ENCODE peak calls at places on chromosomes 13 and 19, in four cellular contexts. One of them, this sample, is unnamed.

GRCh38 chr13:37029617-37030016 is 29.0 kb downstream of the EXOSC8 start:
- DNase-seq in IMR-90: peak; percentile 45
- DNase-seq in K562: no peak
- DNase-seq in H1: no peak
- DNase-seq in this sample: no peak

GRCh38 chr13:60372141-60372540 is 24.9 kb upstream of the TDRD3 start:
- DNase-seq in H1: no peak
- DNase-seq in K562: no peak
- DNase-seq in IMR-90: no peak
- DNase-seq in this sample: no peak

GRCh38 chr13:52994865-52995264 is 33.7 kb upstream of the OLFM4 start:
- DNase-seq in IMR-90: no peak
- DNase-seq in H1: no peak
- DNase-seq in K562: no peak
- DNase-seq in this sample: no peak

GRCh38 chr19:41646589-41647204 is 19.8 kb upstream of the CEACAM4 start:
- DNase-seq in H1: no peak
- DNase-seq in K562: peak; percentile 60
- DNase-seq in IMR-90: no peak
- DNase-seq in this sample: no peak

GRCh38 chr13:41407380-41407779 is 50.0 kb upstream of the RGCC start:
- DNase-seq in K562: no peak
- DNase-seq in IMR-90: peak; percentile 63
- DNase-seq in H1: no peak
- DNase-seq in this sample: no peak

GRCh38 chr19:3253270-3253669 is 28.8 kb downstream of the CELF5 start:
- DNase-seq in H1: no peak
- DNase-seq in IMR-90: no peak
- DNase-seq in K562: peak; percentile 24
- DNase-seq in this sample: no peak

GRCh38 chr19:10691883-10692282 is 9.4 kb upstream of the QTRT1 start:
- DNase-seq in K562: no peak
- DNase-seq in IMR-90: no peak
- DNase-seq in H1: no peak
- DNase-seq in this sample: no peak

GRCh38 chr13:27481766-27482165 is 31.4 kb upstream of the MTIF3 start:
- DNase-seq in IMR-90: peak; percentile 10
- DNase-seq in K562: peak; percentile 65
- DNase-seq in H1: peak; percentile 58
- DNase-seq in this sample: no peak

GRCh38 chr13:20190481-20191310 is 2.0 kb downstream of the GJB2 start:
- DNase-seq in IMR-90: peak; percentile 90
- DNase-seq in H1: no peak
- DNase-seq in K562: no peak
- DNase-seq in this sample: no peak

GRCh38 chr19:52542984-52543664 is 15.7 kb downstream of the ZNF808 start:
- DNase-seq in K562: no peak
- DNase-seq in IMR-90: peak; percentile 19
- DNase-seq in H1: no peak
- DNase-seq in this sample: peak; percentile 66

GRCh38 chr19:5145521-5146511 is 176.9 kb downstream of the KDM4B start:
- DNase-seq in IMR-90: no peak
- DNase-seq in K562: no peak
- DNase-seq in H1: no peak
- DNase-seq in this sample: no peak

GRCh38 chr19:56217039-56217949 is 15.2 kb downstream of the ZSCAN5C start:
- DNase-seq in IMR-90: peak; percentile 4
- DNase-seq in K562: no peak
- DNase-seq in H1: peak; percentile 27
- DNase-seq in this sample: no peak

GRCh38 chr13:88281846-88282245 is 610.7 kb downstream of the SLITRK5 start:
- DNase-seq in K562: no peak
- DNase-seq in IMR-90: no peak
- DNase-seq in H1: no peak
- DNase-seq in this sample: no peak

GRCh38 chr19:57615346-57615745 is 1.3 kb downstream of the ZNF134 start:
- DNase-seq in K562: no peak
- DNase-seq in H1: no peak
- DNase-seq in IMR-90: no peak
- DNase-seq in this sample: no peak

GRCh38 chr19:14106840-14107239 is 10.7 kb downstream of the PRKACA start:
- DNase-seq in IMR-90: no peak
- DNase-seq in H1: no peak
- DNase-seq in K562: no peak
- DNase-seq in this sample: no peak

GRCh38 chr13:62014299-62014698 is 598.6 kb upstream of the PCDH20 start:
- DNase-seq in IMR-90: peak; percentile 1
- DNase-seq in K562: no peak
- DNase-seq in H1: no peak
- DNase-seq in this sample: no peak

GRCh38 chr13:74325106-74325505 is 190.9 kb upstream of the KLF12 start:
- DNase-seq in H1: no peak
- DNase-seq in K562: no peak
- DNase-seq in IMR-90: peak; percentile 87
- DNase-seq in this sample: no peak

GRCh38 chr13:44854264-44855060 is 134.8 kb downstream of the NUFIP1 start:
- DNase-seq in K562: no peak
- DNase-seq in IMR-90: peak; percentile 11
- DNase-seq in H1: no peak
- DNase-seq in this sample: no peak

GRCh38 chr13:36925603-36926002 is 5.6 kb upstream of the SMAD9 start:
- DNase-seq in IMR-90: no peak
- DNase-seq in H1: no peak
- DNase-seq in K562: no peak
- DNase-seq in this sample: no peak

GRCh38 chr19:2724148-2724557 is 3.0 kb upstream of the DIRAS1 start:
- DNase-seq in IMR-90: no peak
- DNase-seq in K562: no peak
- DNase-seq in H1: no peak
- DNase-seq in this sample: no peak

GRCh38 chr13:78147905-78148304 is 229.3 kb upstream of the EDNRB start:
- DNase-seq in IMR-90: peak; percentile 84
- DNase-seq in K562: no peak
- DNase-seq in H1: no peak
- DNase-seq in this sample: no peak

GRCh38 chr19:6717036-6717435 is 3.4 kb downstream of the C3 start:
- DNase-seq in H1: no peak
- DNase-seq in IMR-90: no peak
- DNase-seq in K562: no peak
- DNase-seq in this sample: no peak

GRCh38 chr19:2732157-2732725 is 7.6 kb downstream of the SLC39A3 start:
- DNase-seq in IMR-90: no peak
- DNase-seq in H1: no peak
- DNase-seq in K562: no peak
- DNase-seq in this sample: no peak

GRCh38 chr13:25179810-25180437 is 7.8 kb upstream of the AMER2 start:
- DNase-seq in IMR-90: no peak
- DNase-seq in K562: no peak
- DNase-seq in H1: no peak
- DNase-seq in this sample: no peak

GRCh38 chr13:25180450-25180794 is 8.3 kb upstream of the AMER2 start:
- DNase-seq in K562: no peak
- DNase-seq in H1: no peak
- DNase-seq in IMR-90: no peak
- DNase-seq in this sample: no peak

GRCh38 chr13:25178070-25178469 is 6.0 kb upstream of the AMER2 start:
- DNase-seq in K562: no peak
- DNase-seq in H1: no peak
- DNase-seq in IMR-90: no peak
- DNase-seq in this sample: no peak

GRCh38 chr13:25177636-25178035 is 5.5 kb upstream of the AMER2 start:
- DNase-seq in H1: no peak
- DNase-seq in K562: no peak
- DNase-seq in IMR-90: no peak
- DNase-seq in this sample: no peak

DNA sequence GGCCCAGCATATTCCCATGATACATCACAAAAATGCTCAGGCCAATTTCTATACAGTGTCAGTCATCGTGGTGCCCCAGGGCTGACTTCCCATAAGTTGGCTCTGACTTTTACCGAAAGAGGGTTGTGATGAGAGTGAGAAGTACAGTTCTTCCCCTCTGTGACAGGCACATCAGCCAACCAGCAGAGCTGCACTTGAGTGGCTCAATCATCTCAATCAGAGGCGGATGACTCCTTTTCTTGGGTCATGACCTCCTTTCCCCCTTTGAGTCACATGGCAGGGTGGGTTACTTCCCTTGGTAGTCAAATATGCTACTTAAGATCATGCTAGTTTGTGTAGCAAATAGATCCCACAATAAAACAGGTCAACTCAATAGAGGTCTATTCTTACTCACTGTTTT is 6.9 kb upstream of the AMER2 start:
- DNase-seq in IMR-90: no peak
- DNase-seq in K562: no peak
- DNase-seq in H1: no peak
- DNase-seq in this sample: no peak
- TF ChIP-seq CHD1 in IMR-90: no peak
- TF ChIP-seq CHD1 in K562: no peak
- TF ChIP-seq CHD1 in H1: no peak
- TF ChIP-seq CHD1 in this sample: no peak

DNA sequence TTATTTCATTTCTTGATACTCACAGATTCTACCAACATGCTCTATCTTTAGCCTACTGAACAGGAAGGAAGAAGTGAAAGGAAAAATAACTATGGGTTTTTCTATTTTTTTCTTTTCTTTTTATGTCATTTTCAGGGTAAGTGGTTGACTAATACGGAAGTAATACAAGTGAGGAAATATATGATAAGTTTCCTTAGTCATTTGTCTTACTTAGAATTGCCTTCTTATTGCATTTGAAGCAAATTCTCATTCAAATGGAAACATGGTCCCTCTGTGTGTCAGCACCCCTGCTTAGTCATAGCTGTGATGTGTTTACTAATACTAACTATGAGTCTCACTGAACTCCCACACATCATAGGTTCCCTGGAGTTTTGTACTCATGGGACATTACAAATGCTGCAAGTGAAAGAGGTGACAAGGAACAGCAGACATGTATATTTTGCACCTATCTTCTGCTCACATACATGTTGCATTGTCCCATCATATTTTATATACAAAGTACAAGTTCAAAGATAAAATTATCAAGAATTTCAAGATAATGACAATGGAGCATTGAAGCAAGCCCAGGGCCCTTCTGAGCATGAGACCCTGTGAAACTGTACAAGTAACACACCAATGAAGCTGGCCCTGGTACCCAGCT is 60.1 kb downstream of the DCT start:
- DNase-seq in IMR-90: peak; percentile 86
- DNase-seq in K562: no peak
- DNase-seq in H1: no peak
- DNase-seq in this sample: no peak
- TF ChIP-seq CHD1 in IMR-90: no peak
- TF ChIP-seq CHD1 in K562: no peak
- TF ChIP-seq CHD1 in H1: no peak
- TF ChIP-seq CHD1 in this sample: no peak

GRCh38 chr13:113926301-113926761 is 47.5 kb downstream of the C13orf46 start:
- DNase-seq in H1: no peak
- DNase-seq in IMR-90: peak; percentile 60
- DNase-seq in K562: no peak
- DNase-seq in this sample: no peak
- TF ChIP-seq CHD1 in H1: no peak
- TF ChIP-seq CHD1 in IMR-90: no peak
- TF ChIP-seq CHD1 in K562: no peak
- TF ChIP-seq CHD1 in this sample: no peak

GRCh38 chr13:43289458-43290255 is 266.3 kb downstream of the DNAJC15 start:
- DNase-seq in IMR-90: peak; percentile 27
- DNase-seq in H1: no peak
- DNase-seq in K562: no peak
- DNase-seq in this sample: no peak
- TF ChIP-seq CHD1 in IMR-90: no peak
- TF ChIP-seq CHD1 in H1: no peak
- TF ChIP-seq CHD1 in K562: no peak
- TF ChIP-seq CHD1 in this sample: no peak

GRCh38 chr19:45400192-45400591 is 4.7 kb downstream of the PPP1R13L start:
- DNase-seq in H1: no peak
- DNase-seq in K562: no peak
- DNase-seq in IMR-90: no peak
- DNase-seq in this sample: no peak
- TF ChIP-seq CHD1 in H1: no peak
- TF ChIP-seq CHD1 in K562: no peak
- TF ChIP-seq CHD1 in IMR-90: no peak
- TF ChIP-seq CHD1 in this sample: no peak